ENCODE peak calls at places on chromosomes 11 and 22, in seven cellular contexts. X is T47D, N is DMS153, D is heart right ventricle, Y is astrocyte of the cerebellum, Z is BJ, L is right lobe of liver. P is an unnamed sample.

GRCh38 chr11:57413681-57414080 is 13.2 kb downstream of the SLC43A3 start:
- DNase-seq in X (no peak), N (no peak), D (no peak), Y (no peak), Z (no peak), L (no peak), P (no peak)

GRCh38 chr11:102669664-102670063 is 35.9 kb downstream of the MMP27 start:
- DNase-seq in X (no peak), N (no peak), D (no peak), Y (no peak), Z (no peak), L (no peak), P (no peak)

GRCh38 chr22:49004484-49005399 is 822.9 kb downstream of the BRD1 start:
- DNase-seq in X (no peak), N (no peak), D (no peak), Y (no peak), Z (no peak), L (no peak), P (no peak)

GRCh38 chr11:77418155-77418980 is 55.5 kb downstream of the PAK1 start:
- DNase-seq in X (no peak), N (no peak), D (no peak), Y (no peak), Z (no peak), L (no peak), P (no peak)

GRCh38 chr11:94760296-94760695 is 7.9 kb upstream of the AMOTL1 start:
- DNase-seq in X (no peak), N (no peak), D (no peak), Y (no peak), Z (no peak), L (no peak), P (no peak)

GRCh38 chr11:72856551-72857342 is 42.5 kb downstream of the ATG16L2 start:
- DNase-seq in X (no peak), N (no peak), D (no peak), Y (no peak), Z (no peak), L (no peak), P (peak)

GRCh38 chr11:74731301-74732094 is at the start of gene CHRDL2:
- DNase-seq in X (peak), N (no peak), D (no peak), Y (no peak), Z (no peak), L (peak), P (no peak)

GRCh38 chr11:10459029-10459970 is 4.2 kb downstream of the AMPD3 start:
- DNase-seq in X (no peak), N (no peak), D (no peak), Y (no peak), Z (no peak), L (no peak), P (no peak)

GRCh38 chr22:45179276-45180049 is 15.7 kb downstream of the NUP50 start:
- DNase-seq in X (no peak), N (no peak), D (no peak), Y (no peak), Z (no peak), L (no peak), P (no peak)

GRCh38 chr11:127003260-127003981 is 2.9 kb upstream of the KIRREL3 start:
- DNase-seq in X (peak), N (peak), D (no peak), Y (no peak), Z (no peak), L (no peak), P (no peak)

GRCh38 chr22:46067159-46068111 is 82.9 kb upstream of the PPARA start:
- DNase-seq in X (no peak), N (no peak), D (no peak), Y (no peak), Z (no peak), L (peak), P (no peak)

GRCh38 chr11:65225284-65226102 is 36.3 kb upstream of the POLA2 start:
- DNase-seq in X (no peak), N (no peak), D (peak), Y (peak), Z (no peak), L (peak), P (peak)

GRCh38 chr11:3222003-3222855 is 3.6 kb upstream of the MRGPRG start:
- DNase-seq in X (no peak), N (no peak), D (no peak), Y (no peak), Z (no peak), L (peak), P (no peak)

GRCh38 chr11:35111171-35112055 is 27.6 kb upstream of the CD44 start:
- DNase-seq in X (no peak), N (no peak), D (peak), Y (peak), Z (peak), L (no peak), P (no peak)

GRCh38 chr11:22199243-22199642 is 6.4 kb downstream of the ANO5 start:
- DNase-seq in X (no peak), N (no peak), D (no peak), Y (no peak), Z (no peak), L (no peak), P (no peak)

GRCh38 chr11:134517621-134518293 is 105.7 kb upstream of the B3GAT1 start:
- DNase-seq in X (no peak), N (peak), D (no peak), Y (no peak), Z (no peak), L (peak), P (no peak)

GRCh38 chr11:79809487-79809886 is 368.7 kb upstream of the TENM4 start:
- DNase-seq in X (no peak), N (no peak), D (no peak), Y (no peak), Z (no peak), L (no peak), P (no peak)

GRCh38 chr11:128437137-128437536 is 150.2 kb downstream of the ETS1 start:
- DNase-seq in X (no peak), N (no peak), D (no peak), Y (no peak), Z (no peak), L (no peak), P (peak)

GRCh38 chr22:23893957-23894709 is at the start of gene MIF:
- DNase-seq in X (peak), N (peak), D (peak), Y (peak), Z (peak), L (peak), P (peak)

GRCh38 chr22:40462195-40462988 is 92.0 kb downstream of the SGSM3 start:
- DNase-seq in X (no peak), N (no peak), D (no peak), Y (no peak), Z (no peak), L (no peak), P (no peak)

GRCh38 chr11:74307409-74307808 is 4.0 kb downstream of the P4HA3 start:
- DNase-seq in X (no peak), N (no peak), D (peak), Y (peak), Z (no peak), L (no peak), P (peak)

GRCh38 chr11:68767672-68768071 is 16.4 kb upstream of the TESMIN start:
- DNase-seq in X (no peak), N (no peak), D (no peak), Y (no peak), Z (no peak), L (no peak), P (no peak)

GRCh38 chr22:33539902-33540751 is 380.1 kb downstream of the LARGE1 start:
- DNase-seq in X (no peak), N (peak), D (peak), Y (no peak), Z (no peak), L (peak), P (no peak)

GRCh38 chr11:128902515-128903066 is 11.4 kb downstream of the KCNJ5 start:
- DNase-seq in X (no peak), N (no peak), D (no peak), Y (no peak), Z (no peak), L (no peak), P (no peak)

GRCh38 chr11:68271023-68271780 is 571 bp downstream of the C11orf24 start:
- DNase-seq in X (peak), N (peak), D (peak), Y (peak), Z (no peak), L (no peak), P (peak)

GRCh38 chr11:121839821-121840220 is 276.2 kb downstream of the BLID start:
- DNase-seq in X (no peak), N (no peak), D (no peak), Y (peak), Z (no peak), L (no peak), P (no peak)

GRCh38 chr11:118148240-118148639 is 4.4 kb downstream of the SCN4B start:
- DNase-seq in X (no peak), N (no peak), D (no peak), Y (no peak), Z (no peak), L (no peak), P (no peak)

GRCh38 chr22:40524392-40525249 is 111.9 kb downstream of the MRTFA start:
- DNase-seq in X (no peak), N (no peak), D (no peak), Y (no peak), Z (no peak), L (no peak), P (peak)

GRCh38 chr11:69278091-69278867 is 15.7 kb upstream of the MYEOV start:
- DNase-seq in X (peak), N (no peak), D (no peak), Y (no peak), Z (no peak), L (no peak), P (peak)

GRCh38 chr11:111797145-111797581 is 31.0 kb upstream of the PPP2R1B start:
- DNase-seq in X (no peak), N (no peak), D (no peak), Y (no peak), Z (no peak), L (no peak), P (peak)

P was measured in dermis microvascular lymphatic vessel endothelial cell.